ENCODE peak calls at places on chromosome 21, in nine cellular contexts. One of them, this sample, is unnamed.

GRCh38 chr21:28068455-28069358 is 924.0 kb downstream of the LTN1 start:
- DNase-seq in choroid plexus epithelial cell: peak; percentile 12
- DNase-seq in WTC11: no peak
- DNase-seq in activated CD4-positive, alpha-beta T cell treated with anti-CD3 and anti-CD28 coated beads for 36 hours: no peak
- DNase-seq in NCI-H446 treated with DMSO at 0.1 percent for 48 hours: no peak
- DNase-seq in stimulated activated CD8-positive, alpha-beta memory T cell treated with anti-CD3 and anti-CD28 coated beads, Interleukin-7, amount 100 ng/mL, for 1 hour: no peak
- DNase-seq in astrocyte: no peak
- DNase-seq in stimulated activated CD4-positive, alpha-beta T cell treated with anti-CD3 and anti-CD28 coated beads, Interleukin-4, amount 100 ng/mL, for 4 hours: no peak
- DNase-seq in foreskin keratinocyte: no peak
- DNase-seq in this sample: no peak

GRCh38 chr21:39079617-39080016 is 103.6 kb downstream of the PSMG1 start:
- DNase-seq in choroid plexus epithelial cell: peak; percentile 78
- DNase-seq in WTC11: no peak
- DNase-seq in activated CD4-positive, alpha-beta T cell treated with anti-CD3 and anti-CD28 coated beads for 36 hours: no peak
- DNase-seq in NCI-H446 treated with DMSO at 0.1 percent for 48 hours: no peak
- DNase-seq in stimulated activated CD8-positive, alpha-beta memory T cell treated with anti-CD3 and anti-CD28 coated beads, Interleukin-7, amount 100 ng/mL, for 1 hour: no peak
- DNase-seq in astrocyte: peak; percentile 21
- DNase-seq in stimulated activated CD4-positive, alpha-beta T cell treated with anti-CD3 and anti-CD28 coated beads, Interleukin-4, amount 100 ng/mL, for 4 hours: no peak
- DNase-seq in foreskin keratinocyte: no peak
- DNase-seq in this sample: no peak

GRCh38 chr21:46028547-46029200 is 47.1 kb downstream of the COL6A1 start:
- DNase-seq in choroid plexus epithelial cell: peak; percentile 42
- DNase-seq in WTC11: no peak
- DNase-seq in activated CD4-positive, alpha-beta T cell treated with anti-CD3 and anti-CD28 coated beads for 36 hours: no peak
- DNase-seq in NCI-H446 treated with DMSO at 0.1 percent for 48 hours: no peak
- DNase-seq in stimulated activated CD8-positive, alpha-beta memory T cell treated with anti-CD3 and anti-CD28 coated beads, Interleukin-7, amount 100 ng/mL, for 1 hour: no peak
- DNase-seq in astrocyte: peak; percentile 81
- DNase-seq in stimulated activated CD4-positive, alpha-beta T cell treated with anti-CD3 and anti-CD28 coated beads, Interleukin-4, amount 100 ng/mL, for 4 hours: no peak
- DNase-seq in foreskin keratinocyte: no peak
- DNase-seq in this sample: no peak

GRCh38 chr21:35375115-35375514 is 326.0 kb upstream of the RUNX1 start:
- DNase-seq in choroid plexus epithelial cell: peak; percentile 77
- DNase-seq in WTC11: no peak
- DNase-seq in activated CD4-positive, alpha-beta T cell treated with anti-CD3 and anti-CD28 coated beads for 36 hours: no peak
- DNase-seq in NCI-H446 treated with DMSO at 0.1 percent for 48 hours: no peak
- DNase-seq in stimulated activated CD8-positive, alpha-beta memory T cell treated with anti-CD3 and anti-CD28 coated beads, Interleukin-7, amount 100 ng/mL, for 1 hour: no peak
- DNase-seq in astrocyte: peak; percentile 85
- DNase-seq in stimulated activated CD4-positive, alpha-beta T cell treated with anti-CD3 and anti-CD28 coated beads, Interleukin-4, amount 100 ng/mL, for 4 hours: no peak
- DNase-seq in foreskin keratinocyte: peak; percentile 94
- DNase-seq in this sample: no peak

GRCh38 chr21:21612446-21612845 is 614.2 kb downstream of the NCAM2 start:
- DNase-seq in choroid plexus epithelial cell: peak; percentile 97
- DNase-seq in WTC11: no peak
- DNase-seq in activated CD4-positive, alpha-beta T cell treated with anti-CD3 and anti-CD28 coated beads for 36 hours: no peak
- DNase-seq in NCI-H446 treated with DMSO at 0.1 percent for 48 hours: peak; percentile 20
- DNase-seq in stimulated activated CD8-positive, alpha-beta memory T cell treated with anti-CD3 and anti-CD28 coated beads, Interleukin-7, amount 100 ng/mL, for 1 hour: no peak
- DNase-seq in astrocyte: peak; percentile 93
- DNase-seq in stimulated activated CD4-positive, alpha-beta T cell treated with anti-CD3 and anti-CD28 coated beads, Interleukin-4, amount 100 ng/mL, for 4 hours: no peak
- DNase-seq in foreskin keratinocyte: peak; percentile 79
- DNase-seq in this sample: no peak

GRCh38 chr21:28391938-28392337 is 600.7 kb downstream of the LTN1 start:
- DNase-seq in choroid plexus epithelial cell: no peak
- DNase-seq in WTC11: no peak
- DNase-seq in activated CD4-positive, alpha-beta T cell treated with anti-CD3 and anti-CD28 coated beads for 36 hours: no peak
- DNase-seq in NCI-H446 treated with DMSO at 0.1 percent for 48 hours: no peak
- DNase-seq in stimulated activated CD8-positive, alpha-beta memory T cell treated with anti-CD3 and anti-CD28 coated beads, Interleukin-7, amount 100 ng/mL, for 1 hour: no peak
- DNase-seq in astrocyte: no peak
- DNase-seq in stimulated activated CD4-positive, alpha-beta T cell treated with anti-CD3 and anti-CD28 coated beads, Interleukin-4, amount 100 ng/mL, for 4 hours: no peak
- DNase-seq in foreskin keratinocyte: no peak
- DNase-seq in this sample: no peak

GRCh38 chr21:15009964-15010363 is 54.8 kb downstream of the NRIP1 start:
- DNase-seq in choroid plexus epithelial cell: peak; percentile 83
- DNase-seq in WTC11: no peak
- DNase-seq in activated CD4-positive, alpha-beta T cell treated with anti-CD3 and anti-CD28 coated beads for 36 hours: no peak
- DNase-seq in NCI-H446 treated with DMSO at 0.1 percent for 48 hours: no peak
- DNase-seq in stimulated activated CD8-positive, alpha-beta memory T cell treated with anti-CD3 and anti-CD28 coated beads, Interleukin-7, amount 100 ng/mL, for 1 hour: no peak
- DNase-seq in astrocyte: peak; percentile 88
- DNase-seq in stimulated activated CD4-positive, alpha-beta T cell treated with anti-CD3 and anti-CD28 coated beads, Interleukin-4, amount 100 ng/mL, for 4 hours: no peak
- DNase-seq in foreskin keratinocyte: no peak
- DNase-seq in this sample: no peak

GRCh38 chr21:34782666-34783365 is 114.0 kb downstream of the CLIC6 start:
- DNase-seq in choroid plexus epithelial cell: no peak
- DNase-seq in WTC11: no peak
- DNase-seq in activated CD4-positive, alpha-beta T cell treated with anti-CD3 and anti-CD28 coated beads for 36 hours: no peak
- DNase-seq in NCI-H446 treated with DMSO at 0.1 percent for 48 hours: no peak
- DNase-seq in stimulated activated CD8-positive, alpha-beta memory T cell treated with anti-CD3 and anti-CD28 coated beads, Interleukin-7, amount 100 ng/mL, for 1 hour: no peak
- DNase-seq in astrocyte: no peak
- DNase-seq in stimulated activated CD4-positive, alpha-beta T cell treated with anti-CD3 and anti-CD28 coated beads, Interleukin-4, amount 100 ng/mL, for 4 hours: no peak
- DNase-seq in foreskin keratinocyte: no peak
- DNase-seq in this sample: no peak

GRCh38 chr21:42433946-42434551 is 30.3 kb downstream of the UBASH3A start:
- DNase-seq in choroid plexus epithelial cell: no peak
- DNase-seq in WTC11: no peak
- DNase-seq in activated CD4-positive, alpha-beta T cell treated with anti-CD3 and anti-CD28 coated beads for 36 hours: no peak
- DNase-seq in NCI-H446 treated with DMSO at 0.1 percent for 48 hours: no peak
- DNase-seq in stimulated activated CD8-positive, alpha-beta memory T cell treated with anti-CD3 and anti-CD28 coated beads, Interleukin-7, amount 100 ng/mL, for 1 hour: no peak
- DNase-seq in astrocyte: no peak
- DNase-seq in stimulated activated CD4-positive, alpha-beta T cell treated with anti-CD3 and anti-CD28 coated beads, Interleukin-4, amount 100 ng/mL, for 4 hours: no peak
- DNase-seq in foreskin keratinocyte: peak; percentile 30
- DNase-seq in this sample: no peak

GRCh38 chr21:28832013-28832714 is 160.5 kb downstream of the LTN1 start:
- DNase-seq in choroid plexus epithelial cell: peak; percentile 24
- DNase-seq in WTC11: no peak
- DNase-seq in activated CD4-positive, alpha-beta T cell treated with anti-CD3 and anti-CD28 coated beads for 36 hours: no peak
- DNase-seq in NCI-H446 treated with DMSO at 0.1 percent for 48 hours: no peak
- DNase-seq in stimulated activated CD8-positive, alpha-beta memory T cell treated with anti-CD3 and anti-CD28 coated beads, Interleukin-7, amount 100 ng/mL, for 1 hour: no peak
- DNase-seq in astrocyte: peak; percentile 21
- DNase-seq in stimulated activated CD4-positive, alpha-beta T cell treated with anti-CD3 and anti-CD28 coated beads, Interleukin-4, amount 100 ng/mL, for 4 hours: no peak
- DNase-seq in foreskin keratinocyte: peak; percentile 86
- DNase-seq in this sample: peak; percentile 62

GRCh38 chr21:36431252-36431651 is 46.1 kb downstream of the CHAF1B start:
- DNase-seq in choroid plexus epithelial cell: no peak
- DNase-seq in WTC11: no peak
- DNase-seq in activated CD4-positive, alpha-beta T cell treated with anti-CD3 and anti-CD28 coated beads for 36 hours: no peak
- DNase-seq in NCI-H446 treated with DMSO at 0.1 percent for 48 hours: no peak
- DNase-seq in stimulated activated CD8-positive, alpha-beta memory T cell treated with anti-CD3 and anti-CD28 coated beads, Interleukin-7, amount 100 ng/mL, for 1 hour: no peak
- DNase-seq in astrocyte: peak; percentile 24
- DNase-seq in stimulated activated CD4-positive, alpha-beta T cell treated with anti-CD3 and anti-CD28 coated beads, Interleukin-4, amount 100 ng/mL, for 4 hours: no peak
- DNase-seq in foreskin keratinocyte: no peak
- DNase-seq in this sample: no peak

GRCh38 chr21:33543505-33544129 is 779 bp downstream of the SON start:
- DNase-seq in choroid plexus epithelial cell: no peak
- DNase-seq in WTC11: peak; percentile 78
- DNase-seq in activated CD4-positive, alpha-beta T cell treated with anti-CD3 and anti-CD28 coated beads for 36 hours: peak; percentile 89
- DNase-seq in NCI-H446 treated with DMSO at 0.1 percent for 48 hours: no peak
- DNase-seq in stimulated activated CD8-positive, alpha-beta memory T cell treated with anti-CD3 and anti-CD28 coated beads, Interleukin-7, amount 100 ng/mL, for 1 hour: peak; percentile 37
- DNase-seq in astrocyte: no peak
- DNase-seq in stimulated activated CD4-positive, alpha-beta T cell treated with anti-CD3 and anti-CD28 coated beads, Interleukin-4, amount 100 ng/mL, for 4 hours: peak; percentile 64
- DNase-seq in foreskin keratinocyte: no peak
- DNase-seq in this sample: peak; percentile 86

GRCh38 chr21:17003763-17004373 is 509.0 kb upstream of the CXADR start:
- DNase-seq in choroid plexus epithelial cell: peak; percentile 26
- DNase-seq in WTC11: no peak
- DNase-seq in activated CD4-positive, alpha-beta T cell treated with anti-CD3 and anti-CD28 coated beads for 36 hours: no peak
- DNase-seq in NCI-H446 treated with DMSO at 0.1 percent for 48 hours: peak; percentile 49
- DNase-seq in stimulated activated CD8-positive, alpha-beta memory T cell treated with anti-CD3 and anti-CD28 coated beads, Interleukin-7, amount 100 ng/mL, for 1 hour: no peak
- DNase-seq in astrocyte: peak; percentile 73
- DNase-seq in stimulated activated CD4-positive, alpha-beta T cell treated with anti-CD3 and anti-CD28 coated beads, Interleukin-4, amount 100 ng/mL, for 4 hours: no peak
- DNase-seq in foreskin keratinocyte: peak; percentile 85
- DNase-seq in this sample: no peak

GRCh38 chr21:27129215-27129614 is 162.3 kb upstream of the ADAMTS5 start:
- DNase-seq in choroid plexus epithelial cell: no peak
- DNase-seq in WTC11: no peak
- DNase-seq in activated CD4-positive, alpha-beta T cell treated with anti-CD3 and anti-CD28 coated beads for 36 hours: no peak
- DNase-seq in NCI-H446 treated with DMSO at 0.1 percent for 48 hours: no peak
- DNase-seq in stimulated activated CD8-positive, alpha-beta memory T cell treated with anti-CD3 and anti-CD28 coated beads, Interleukin-7, amount 100 ng/mL, for 1 hour: no peak
- DNase-seq in astrocyte: no peak
- DNase-seq in stimulated activated CD4-positive, alpha-beta T cell treated with anti-CD3 and anti-CD28 coated beads, Interleukin-4, amount 100 ng/mL, for 4 hours: no peak
- DNase-seq in foreskin keratinocyte: no peak
- DNase-seq in this sample: no peak

GRCh38 chr21:16117851-16118592 is 388.2 kb downstream of the USP25 start:
- DNase-seq in choroid plexus epithelial cell: peak; percentile 85
- DNase-seq in WTC11: no peak
- DNase-seq in activated CD4-positive, alpha-beta T cell treated with anti-CD3 and anti-CD28 coated beads for 36 hours: no peak
- DNase-seq in NCI-H446 treated with DMSO at 0.1 percent for 48 hours: peak; percentile 59
- DNase-seq in stimulated activated CD8-positive, alpha-beta memory T cell treated with anti-CD3 and anti-CD28 coated beads, Interleukin-7, amount 100 ng/mL, for 1 hour: no peak
- DNase-seq in astrocyte: peak; percentile 99
- DNase-seq in stimulated activated CD4-positive, alpha-beta T cell treated with anti-CD3 and anti-CD28 coated beads, Interleukin-4, amount 100 ng/mL, for 4 hours: no peak
- DNase-seq in foreskin keratinocyte: no peak
- DNase-seq in this sample: no peak

GRCh38 chr21:33268736-33269441 is 2.7 kb downstream of the IL10RB start:
- DNase-seq in choroid plexus epithelial cell: no peak
- DNase-seq in WTC11: no peak
- DNase-seq in activated CD4-positive, alpha-beta T cell treated with anti-CD3 and anti-CD28 coated beads for 36 hours: peak; percentile 66
- DNase-seq in NCI-H446 treated with DMSO at 0.1 percent for 48 hours: no peak
- DNase-seq in stimulated activated CD8-positive, alpha-beta memory T cell treated with anti-CD3 and anti-CD28 coated beads, Interleukin-7, amount 100 ng/mL, for 1 hour: no peak
- DNase-seq in astrocyte: no peak
- DNase-seq in stimulated activated CD4-positive, alpha-beta T cell treated with anti-CD3 and anti-CD28 coated beads, Interleukin-4, amount 100 ng/mL, for 4 hours: peak; percentile 26
- DNase-seq in foreskin keratinocyte: peak; percentile 88
- DNase-seq in this sample: no peak